ENCODE peak calls at places on chromosomes 13 and 19, in five cellular contexts. F is mammary epithelial cell, Y is fibroblast of mammary gland, J is lung, Q is neural crest cell. O is an unnamed sample.

GRCh38 chr13:99986751-99987150 is 5.2 kb downstream of the ZIC2 start:
- DNase-seq in F (no peak), Y (no peak), J (no peak), Q (no peak), O (no peak)

GRCh38 chr13:49218493-49219051 is 1.6 kb upstream of the MLNR start:
- DNase-seq in F (no peak), Y (no peak), J (no peak), Q (no peak), O (no peak)

GRCh38 chr13:114101831-114102520 is 30.4 kb downstream of the RASA3 start:
- DNase-seq in F (no peak), Y (no peak), J (no peak), Q (no peak), O (no peak)

GRCh38 chr13:64993514-64994164 is 2236.5 kb downstream of the PCDH9 start:
- DNase-seq in F (no peak), Y (no peak), J (no peak), Q (no peak), O (no peak)

GRCh38 chr19:48768989-48769713 is 13.8 kb downstream of the FGF21 start:
- DNase-seq in F (no peak), Y (no peak), J (no peak), Q (no peak), O (no peak)

GRCh38 chr13:104635879-104636278 is 1569.7 kb upstream of the SLC10A2 start:
- DNase-seq in F (no peak), Y (no peak), J (no peak), Q (no peak), O (no peak)

GRCh38 chr13:23175920-23176319 is 4.9 kb upstream of the SGCG start:
- DNase-seq in F (no peak), Y (no peak), J (no peak), Q (no peak), O (no peak)

GRCh38 chr13:113152894-113153809 is 5.3 kb upstream of the PROZ start:
- DNase-seq in F (no peak), Y (peak), J (peak), Q (peak), O (no peak)

GRCh38 chr13:111158136-111158805 is 43.2 kb downstream of the ARHGEF7 start:
- DNase-seq in F (peak), Y (no peak), J (no peak), Q (no peak), O (no peak)

GRCh38 chr19:7482584-7483439 is 6.0 kb downstream of the PEX11G start:
- DNase-seq in F (peak), Y (no peak), J (no peak), Q (no peak), O (peak)

GRCh38 chr19:52524086-52524485 is 3.4 kb upstream of the ZNF808 start:
- DNase-seq in F (no peak), Y (no peak), J (no peak), Q (no peak), O (no peak)

GRCh38 chr19:50030937-50031336 is 5.1 kb downstream of the ZNF473 start:
- DNase-seq in F (no peak), Y (no peak), J (no peak), Q (no peak), O (no peak)

GRCh38 chr19:7662657-7663056 is 6.2 kb upstream of the RETN start:
- DNase-seq in F (no peak), Y (no peak), J (no peak), Q (no peak), O (no peak)

DNA sequence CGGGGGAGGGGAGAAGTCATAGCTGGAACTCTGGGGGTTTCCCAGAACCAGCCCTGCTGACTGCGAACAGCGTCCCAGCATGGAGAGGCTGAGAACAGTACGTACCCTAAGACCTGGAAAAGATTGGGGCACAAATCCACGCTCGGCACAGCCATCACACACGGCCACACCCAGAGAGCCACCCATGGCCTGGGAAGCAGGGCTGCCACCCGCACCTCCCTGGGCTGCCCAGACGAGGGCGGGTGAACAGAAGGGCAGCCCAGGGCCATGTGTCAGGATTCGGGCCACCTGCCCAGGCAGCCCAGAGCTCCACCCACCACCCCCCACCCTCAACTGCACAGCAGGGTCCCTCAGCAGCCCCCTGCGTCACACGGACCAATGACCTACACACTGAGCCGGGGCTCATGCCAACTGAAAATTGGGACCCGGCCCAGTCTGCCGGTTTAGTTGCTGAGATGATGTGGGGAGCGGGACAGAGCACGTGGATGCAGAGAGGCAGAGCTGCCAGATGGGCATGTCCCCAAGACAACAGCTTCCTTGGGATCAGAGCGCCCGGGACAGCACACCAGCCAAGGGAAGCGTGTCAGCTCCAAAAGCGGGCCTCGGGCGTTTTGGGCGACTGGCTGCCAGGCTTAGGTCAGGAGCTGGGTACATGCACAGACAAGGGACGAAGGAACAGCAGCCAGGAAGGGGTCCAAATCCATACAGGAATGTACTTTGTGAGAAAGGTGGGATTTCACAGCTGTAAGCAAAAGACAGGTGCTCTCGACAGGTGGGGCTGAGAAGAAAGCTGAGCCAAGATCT is 8.4 kb downstream of the UBXN6 start:
- DNase-seq in F (no peak), Y (peak), J (no peak), Q (no peak), O (no peak)
- TF ChIP-seq CTCF in F (no peak), Y (no peak), J (no peak), Q (no peak), O (no peak)

GRCh38 chr13:73228546-73228945 is 169.7 kb downstream of the KLF5 start:
- DNase-seq in F (peak), Y (peak), J (no peak), Q (no peak), O (no peak)
- TF ChIP-seq CTCF in F (peak), Y (peak), J (no peak), Q (no peak), O (no peak)

GRCh38 chr19:28631931-28632330 is 581.0 kb downstream of the UQCRFS1 start:
- DNase-seq in F (no peak), Y (no peak), J (no peak), Q (no peak), O (no peak)

GRCh38 chr19:28634837-28635236 is 578.1 kb downstream of the UQCRFS1 start:
- DNase-seq in F (no peak), Y (no peak), J (no peak), Q (no peak), O (no peak)

GRCh38 chr19:28632357-28633076 is 580.4 kb downstream of the UQCRFS1 start:
- DNase-seq in F (no peak), Y (no peak), J (no peak), Q (no peak), O (no peak)

GRCh38 chr19:28633223-28634030 is 579.5 kb downstream of the UQCRFS1 start:
- DNase-seq in F (peak), Y (peak), J (peak), Q (peak), O (no peak)

GRCh38 chr19:28634031-28634328 is 579.0 kb downstream of the UQCRFS1 start:
- DNase-seq in F (no peak), Y (no peak), J (no peak), Q (no peak), O (no peak)
- TF ChIP-seq CTCF in F (no peak), Y (no peak), J (no peak), Q (peak), O (no peak)

DNA sequence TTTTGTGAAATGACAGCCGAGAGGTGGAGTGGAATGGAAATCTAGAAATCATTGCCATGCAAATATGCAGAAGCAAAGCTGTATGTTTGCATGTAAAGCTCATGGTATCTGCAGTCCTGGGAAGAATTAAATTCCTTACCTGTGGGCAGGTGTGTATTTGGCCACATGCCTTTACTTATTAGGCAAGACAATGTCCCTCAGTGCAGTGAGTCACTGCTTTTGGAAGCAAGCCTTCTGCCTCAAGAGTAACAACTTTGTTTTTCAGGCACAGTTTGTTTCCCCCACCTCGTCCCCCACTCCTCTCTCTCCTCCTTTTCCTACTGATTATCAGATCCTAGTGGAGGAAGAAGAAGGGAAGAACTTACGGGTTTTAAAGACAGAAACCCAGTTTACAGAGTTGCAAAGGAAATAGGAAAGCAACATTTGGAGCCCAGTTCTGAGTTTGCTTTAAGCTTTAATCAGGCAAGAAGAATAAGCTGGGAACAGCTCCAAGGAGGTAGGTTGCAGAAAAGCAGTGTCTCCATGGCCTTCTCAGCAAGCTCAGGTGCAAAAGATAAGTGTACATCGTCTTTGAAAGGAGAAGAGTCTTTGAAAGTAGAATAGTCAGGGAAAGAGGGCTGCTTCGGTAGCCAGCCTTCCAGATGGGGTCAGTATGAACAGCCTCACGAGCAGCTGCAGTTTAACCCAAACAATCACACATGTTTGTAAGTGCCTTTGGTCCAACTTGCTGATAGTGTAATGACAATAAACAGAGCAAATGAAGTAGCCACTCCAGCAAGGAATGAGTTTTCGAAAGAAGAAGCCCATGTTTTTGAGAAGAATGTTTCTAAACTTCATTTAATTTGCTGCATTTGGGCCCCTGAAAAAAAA is 190.1 kb downstream of the KLF5 start:
- DNase-seq in F (peak), Y (no peak), J (peak), Q (no peak), O (no peak)
- TF ChIP-seq CTCF in F (peak), Y (no peak), J (no peak), Q (no peak), O (no peak)

DNA sequence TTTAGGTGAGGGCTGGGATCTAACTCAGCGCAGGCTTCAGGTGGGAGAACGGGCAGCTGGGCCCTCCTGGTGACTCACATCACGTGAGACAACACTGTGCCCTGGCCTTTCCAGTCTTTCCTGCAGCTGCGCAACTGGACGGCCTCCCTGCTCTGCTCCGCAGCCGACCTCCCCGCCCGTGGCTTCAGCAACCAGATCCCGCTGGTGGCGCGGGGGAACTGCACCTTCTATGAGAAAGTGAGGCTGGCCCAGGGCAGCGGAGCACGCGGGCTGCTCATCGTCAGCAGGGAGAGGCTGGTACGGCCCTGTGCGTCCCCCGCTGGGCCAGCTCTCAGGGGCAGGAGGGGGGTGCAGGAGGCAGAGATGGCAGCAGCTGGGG is 8.8 kb downstream of the SPPL2B start:
- DNase-seq in F (no peak), Y (peak), J (no peak), Q (peak), O (peak)
- TF ChIP-seq CTCF in F (no peak), Y (peak), J (no peak), Q (peak), O (peak)